ENCODE peak calls at places on chromosome 21, in seven cellular contexts. G is NCI-H1417, X is choroid plexus epithelial cell, H is HS-5, B is endothelial cell, N is epithelial cell of esophagus, Y is suprapubic skin. Z is an unnamed sample.

GRCh38 chr21:29295066-29295650 is 3.6 kb upstream of the BACH1 start:
- DNase-seq in G (no peak), Y (no peak), B (no peak), N (no peak), H (no peak), X (no peak), Z (peak; percentile 30)

GRCh38 chr21:37849703-37850102 is 66.6 kb downstream of the KCNJ6 start:
- DNase-seq in X (peak; percentile 83), N (peak; percentile 46), Y (no peak), B (no peak), H (peak; percentile 89), G (no peak), Z (no peak)

GRCh38 chr21:14092834-14093560 is 117.8 kb downstream of the LIPI start:
- DNase-seq in X (no peak), B (no peak), H (no peak), Y (no peak), G (no peak), N (no peak), Z (no peak)

GRCh38 chr21:39908265-39908923 is 41.2 kb downstream of the PCP4 start:
- DNase-seq in Y (no peak), B (no peak), G (no peak), X (no peak), N (no peak), H (no peak), Z (no peak)

GRCh38 chr21:43866659-43867331 is 1.8 kb downstream of the AGPAT3 start:
- DNase-seq in G (no peak), H (no peak), B (no peak), Y (no peak), X (peak; percentile 7), N (peak; percentile 52), Z (no peak)

GRCh38 chr21:35791541-35792335 is 268.6 kb downstream of the SETD4 start:
- DNase-seq in X (no peak), Y (no peak), H (no peak), G (no peak), N (no peak), B (no peak), Z (no peak)

GRCh38 chr21:29237110-29238051 is 61.3 kb upstream of the BACH1 start:
- DNase-seq in H (no peak), G (no peak), B (no peak), X (no peak), Y (no peak), N (peak; percentile 65), Z (no peak)

GRCh38 chr21:42406846-42407245 is 3.1 kb downstream of the UBASH3A start:
- DNase-seq in G (no peak), N (no peak), X (no peak), B (no peak), H (no peak), Y (no peak), Z (no peak)

GRCh38 chr21:18245493-18245967 is 897 bp downstream of the CHODL start:
- DNase-seq in N (no peak), H (no peak), X (peak; percentile 4), G (peak; percentile 78), Y (no peak), B (peak; percentile 16), Z (no peak)

GRCh38 chr21:15850645-15851044 is 120.9 kb downstream of the USP25 start:
- DNase-seq in N (peak; percentile 68), Y (no peak), B (no peak), X (peak; percentile 63), G (no peak), H (peak; percentile 32), Z (no peak)

GRCh38 chr21:46459356-46460112 is 843 bp downstream of the DIP2A start:
- DNase-seq in G (peak; percentile 17), H (no peak), X (peak; percentile 54), Y (peak; percentile 82), N (peak; percentile 46), B (peak; percentile 19), Z (no peak)

GRCh38 chr21:35521852-35522505 is 472.9 kb upstream of the RUNX1 start:
- DNase-seq in X (no peak), N (peak; percentile 81), B (no peak), Y (no peak), G (no peak), H (no peak), Z (no peak)

GRCh38 chr21:17802568-17802967 is 16.6 kb downstream of the C21orf91 start:
- DNase-seq in Y (no peak), X (peak; percentile 75), B (no peak), G (no peak), H (peak; percentile 53), N (peak; percentile 79), Z (no peak)

GRCh38 chr21:43734131-43734634 is 15.3 kb downstream of the PDXK start:
- DNase-seq in G (no peak), N (peak; percentile 53), Y (no peak), X (peak; percentile 28), H (no peak), B (no peak), Z (no peak)

GRCh38 chr21:44816761-44817505 is 929 bp downstream of the SUMO3 start:
- DNase-seq in Y (no peak), H (no peak), N (no peak), X (no peak), G (no peak), B (peak; percentile 5), Z (no peak)

GRCh38 chr21:37219766-37220432 is 47.2 kb downstream of the VPS26C start:
- DNase-seq in Y (no peak), G (peak; percentile 78), N (no peak), B (no peak), H (no peak), X (peak; percentile 19), Z (no peak)

GRCh38 chr21:30257773-30258172 is 25.0 kb downstream of the KRTAP24-1 start:
- DNase-seq in Y (no peak), N (peak; percentile 84), G (no peak), H (no peak), X (peak; percentile 81), B (peak; percentile 34), Z (no peak)

GRCh38 chr21:46124926-46125845 is 27.3 kb downstream of the COL6A2 start:
- DNase-seq in N (no peak), H (no peak), Y (peak; percentile 46), G (no peak), B (peak; percentile 3), X (no peak), Z (no peak)

GRCh38 chr21:21415741-21416140 is 417.5 kb downstream of the NCAM2 start:
- DNase-seq in G (no peak), B (no peak), X (peak; percentile 62), Y (no peak), N (no peak), H (no peak), Z (no peak)

GRCh38 chr21:26798856-26799751 is 46.1 kb downstream of the ADAMTS1 start:
- DNase-seq in X (no peak), Y (no peak), B (no peak), H (no peak), G (peak; percentile 53), N (peak; percentile 33), Z (no peak)

GRCh38 chr21:42047821-42048613 is 23.1 kb upstream of the UMODL1 start:
- DNase-seq in Y (no peak), H (peak; percentile 78), X (peak; percentile 93), G (no peak), N (no peak), B (no peak), Z (no peak)

GRCh38 chr21:46142581-46143473 is 12.6 kb downstream of the FTCD start:
- DNase-seq in B (no peak), Y (peak; percentile 52), G (no peak), N (no peak), H (no peak), X (no peak), Z (no peak)

GRCh38 chr21:42526379-42526727 is 12.7 kb downstream of the SLC37A1 start:
- DNase-seq in G (peak; percentile 49), N (no peak), X (peak; percentile 21), Y (peak; percentile 50), B (no peak), H (no peak), Z (no peak)

GRCh38 chr21:32334980-32335471 is 36.4 kb downstream of the MRAP start:
- DNase-seq in Y (peak; percentile 48), B (no peak), H (no peak), N (no peak), G (no peak), X (no peak), Z (no peak)

GRCh38 chr21:33655591-33656221 is 13.4 kb downstream of the ITSN1 start:
- DNase-seq in N (peak; percentile 95), H (peak; percentile 97), B (no peak), G (no peak), Y (no peak), X (peak; percentile 96), Z (no peak)

GRCh38 chr21:33196956-33197374 is 32.8 kb upstream of the IFNAR2 start:
- DNase-seq in N (peak; percentile 72), G (peak; percentile 62), H (peak; percentile 28), X (peak; percentile 75), B (peak; percentile 67), Y (peak; percentile 72), Z (peak; percentile 36)

GRCh38 chr21:42157606-42158310 is 61.2 kb upstream of the ABCG1 start:
- DNase-seq in H (no peak), G (no peak), X (no peak), B (no peak), N (no peak), Y (peak; percentile 33), Z (no peak)

GRCh38 chr21:42997053-42997452 is 22.7 kb downstream of the PKNOX1 start:
- DNase-seq in G (no peak), N (peak; percentile 86), X (peak; percentile 99), H (peak; percentile 92), B (no peak), Y (no peak), Z (no peak)

GRCh38 chr21:36699546-36700294 is 805 bp downstream of the SIM2 start:
- DNase-seq in Y (no peak), N (no peak), H (no peak), G (peak; percentile 89), X (no peak), B (peak; percentile 9), Z (no peak)

GRCh38 chr21:45423968-45424853 is 19.2 kb downstream of the COL18A1 start:
- DNase-seq in H (no peak), B (no peak), Y (no peak), N (no peak), X (no peak), G (no peak), Z (no peak)

GRCh38 chr21:42840411-42841155 is 38.8 kb downstream of the WDR4 start:
- DNase-seq in B (no peak), G (no peak), Y (peak; percentile 18), H (no peak), N (no peak), X (no peak), Z (no peak)

GRCh38 chr21:27269646-27270045 is 302.8 kb upstream of the ADAMTS5 start:
- DNase-seq in Y (no peak), B (no peak), G (no peak), H (peak; percentile 83), X (peak; percentile 95), N (peak; percentile 88), Z (no peak)

GRCh38 chr21:35882791-35883240 is 177.5 kb downstream of the SETD4 start:
- DNase-seq in X (peak; percentile 24), H (peak; percentile 5), G (no peak), Y (no peak), N (no peak), B (no peak), Z (no peak)

GRCh38 chr21:36966066-36966845 is at the start of gene HLCS:
- DNase-seq in B (peak; percentile 65), H (no peak), G (peak; percentile 90), X (peak; percentile 39), N (peak; percentile 75), Y (peak; percentile 78), Z (peak; percentile 57)

Z was measured in effector CD8-positive, alpha-beta T cell.